ENCODE peak calls at places on chromosomes 7 and 10, in six cellular contexts. One of them, this sample, is unnamed.

GRCh38 chr7:95631545-95631944 is 35.2 kb upstream of the PDK4 start:
- DNase-seq in left lung: no peak
- DNase-seq in RPMI8226: no peak
- DNase-seq in NCI-H460: no peak
- DNase-seq in astrocyte of the hippocampus: no peak
- DNase-seq in caudate nucleus: no peak
- DNase-seq in this sample: no peak

GRCh38 chr7:42843209-42843800 is 68.6 kb downstream of the C7orf25 start:
- DNase-seq in left lung: no peak
- DNase-seq in RPMI8226: peak; percentile 59
- DNase-seq in NCI-H460: peak; percentile 52
- DNase-seq in astrocyte of the hippocampus: peak; percentile 71
- DNase-seq in caudate nucleus: peak; percentile 3
- DNase-seq in this sample: no peak

GRCh38 chr7:43583424-43584199 is 704 bp downstream of the STK17A start:
- DNase-seq in left lung: peak; percentile 94
- DNase-seq in RPMI8226: peak; percentile 85
- DNase-seq in NCI-H460: peak; percentile 65
- DNase-seq in astrocyte of the hippocampus: peak; percentile 81
- DNase-seq in caudate nucleus: peak; percentile 18
- DNase-seq in this sample: no peak

GRCh38 chr7:2342492-2342891 is 12.1 kb upstream of the EIF3B start:
- DNase-seq in left lung: no peak
- DNase-seq in RPMI8226: no peak
- DNase-seq in NCI-H460: no peak
- DNase-seq in astrocyte of the hippocampus: no peak
- DNase-seq in caudate nucleus: no peak
- DNase-seq in this sample: no peak

GRCh38 chr10:124917168-124917938 is 24.6 kb upstream of the ZRANB1 start:
- DNase-seq in left lung: peak; percentile 86
- DNase-seq in RPMI8226: peak; percentile 38
- DNase-seq in NCI-H460: no peak
- DNase-seq in astrocyte of the hippocampus: peak; percentile 73
- DNase-seq in caudate nucleus: no peak
- DNase-seq in this sample: no peak

GRCh38 chr10:113463083-113463482 is 89.8 kb upstream of the HABP2 start:
- DNase-seq in left lung: no peak
- DNase-seq in RPMI8226: no peak
- DNase-seq in NCI-H460: no peak
- DNase-seq in astrocyte of the hippocampus: no peak
- DNase-seq in caudate nucleus: no peak
- DNase-seq in this sample: no peak

GRCh38 chr10:13823046-13823711 is 236.4 kb downstream of the PRPF18 start:
- DNase-seq in left lung: no peak
- DNase-seq in RPMI8226: no peak
- DNase-seq in NCI-H460: no peak
- DNase-seq in astrocyte of the hippocampus: no peak
- DNase-seq in caudate nucleus: no peak
- DNase-seq in this sample: no peak

GRCh38 chr7:143924851-143925250 is 10.2 kb upstream of the OR2F2 start:
- DNase-seq in left lung: no peak
- DNase-seq in RPMI8226: no peak
- DNase-seq in NCI-H460: no peak
- DNase-seq in astrocyte of the hippocampus: no peak
- DNase-seq in caudate nucleus: no peak
- DNase-seq in this sample: no peak

GRCh38 chr7:97003262-97004236 is 1.8 kb upstream of the DLX6 start:
- DNase-seq in left lung: no peak
- DNase-seq in RPMI8226: no peak
- DNase-seq in NCI-H460: no peak
- DNase-seq in astrocyte of the hippocampus: no peak
- DNase-seq in caudate nucleus: no peak
- DNase-seq in this sample: no peak

GRCh38 chr7:148078126-148078525 is 512.4 kb upstream of the C7orf33 start:
- DNase-seq in left lung: no peak
- DNase-seq in RPMI8226: no peak
- DNase-seq in NCI-H460: no peak
- DNase-seq in astrocyte of the hippocampus: no peak
- DNase-seq in caudate nucleus: no peak
- DNase-seq in this sample: no peak

GRCh38 chr7:137475966-137476365 is 132.4 kb upstream of the PTN start:
- DNase-seq in left lung: no peak
- DNase-seq in RPMI8226: no peak
- DNase-seq in NCI-H460: no peak
- DNase-seq in astrocyte of the hippocampus: peak; percentile 25
- DNase-seq in caudate nucleus: no peak
- DNase-seq in this sample: no peak

GRCh38 chr10:60238408-60239100 is 151.1 kb downstream of the ANK3 start:
- DNase-seq in left lung: no peak
- DNase-seq in RPMI8226: peak; percentile 85
- DNase-seq in NCI-H460: peak; percentile 54
- DNase-seq in astrocyte of the hippocampus: peak; percentile 79
- DNase-seq in caudate nucleus: no peak
- DNase-seq in this sample: no peak

GRCh38 chr7:152464312-152465117 is 28.7 kb upstream of the KMT2C start:
- DNase-seq in left lung: peak; percentile 95
- DNase-seq in RPMI8226: peak; percentile 78
- DNase-seq in NCI-H460: peak; percentile 39
- DNase-seq in astrocyte of the hippocampus: peak; percentile 92
- DNase-seq in caudate nucleus: peak; percentile 53
- DNase-seq in this sample: no peak

GRCh38 chr10:118546479-118546878 is 49.0 kb downstream of the PRLHR start:
- DNase-seq in left lung: no peak
- DNase-seq in RPMI8226: no peak
- DNase-seq in NCI-H460: no peak
- DNase-seq in astrocyte of the hippocampus: no peak
- DNase-seq in caudate nucleus: no peak
- DNase-seq in this sample: no peak

GRCh38 chr7:30166155-30166840 is 31.5 kb downstream of the MTURN start:
- DNase-seq in left lung: no peak
- DNase-seq in RPMI8226: no peak
- DNase-seq in NCI-H460: no peak
- DNase-seq in astrocyte of the hippocampus: no peak
- DNase-seq in caudate nucleus: no peak
- DNase-seq in this sample: no peak

GRCh38 chr7:3301831-3302618 is 973 bp downstream of the SDK1 start:
- DNase-seq in left lung: no peak
- DNase-seq in RPMI8226: peak; percentile 5
- DNase-seq in NCI-H460: peak; percentile 24
- DNase-seq in astrocyte of the hippocampus: peak; percentile 67
- DNase-seq in caudate nucleus: no peak
- DNase-seq in this sample: no peak

GRCh38 chr7:92955081-92955480 is 118.7 kb upstream of the CDK6 start:
- DNase-seq in left lung: no peak
- DNase-seq in RPMI8226: no peak
- DNase-seq in NCI-H460: no peak
- DNase-seq in astrocyte of the hippocampus: no peak
- DNase-seq in caudate nucleus: no peak
- DNase-seq in this sample: no peak

GRCh38 chr10:89369142-89370105 is 8.4 kb upstream of the IFIT1B start:
- DNase-seq in left lung: no peak
- DNase-seq in RPMI8226: peak; percentile 28
- DNase-seq in NCI-H460: no peak
- DNase-seq in astrocyte of the hippocampus: peak; percentile 66
- DNase-seq in caudate nucleus: no peak
- DNase-seq in this sample: no peak

GRCh38 chr10:78619244-78619851 is 449.4 kb upstream of the ZMIZ1 start:
- DNase-seq in left lung: no peak
- DNase-seq in RPMI8226: no peak
- DNase-seq in NCI-H460: no peak
- DNase-seq in astrocyte of the hippocampus: no peak
- DNase-seq in caudate nucleus: no peak
- DNase-seq in this sample: no peak

GRCh38 chr10:11907914-11908313 is 84.8 kb downstream of the PROSER2 start:
- DNase-seq in left lung: peak; percentile 72
- DNase-seq in RPMI8226: no peak
- DNase-seq in NCI-H460: no peak
- DNase-seq in astrocyte of the hippocampus: no peak
- DNase-seq in caudate nucleus: no peak
- DNase-seq in this sample: no peak

GRCh38 chr7:75989084-75989725 is 5.2 kb downstream of the TMEM120A start:
- DNase-seq in left lung: peak; percentile 74
- DNase-seq in RPMI8226: no peak
- DNase-seq in NCI-H460: no peak
- DNase-seq in astrocyte of the hippocampus: no peak
- DNase-seq in caudate nucleus: no peak
- DNase-seq in this sample: no peak

GRCh38 chr7:77687747-77688144 is 8.5 kb upstream of the RSBN1L start:
- DNase-seq in left lung: peak; percentile 18
- DNase-seq in RPMI8226: no peak
- DNase-seq in NCI-H460: no peak
- DNase-seq in astrocyte of the hippocampus: no peak
- DNase-seq in caudate nucleus: no peak
- DNase-seq in this sample: no peak

GRCh38 chr7:102412548-102412947 is 16.4 kb downstream of the PRKRIP1 start:
- DNase-seq in left lung: peak; percentile 84
- DNase-seq in RPMI8226: peak; percentile 78
- DNase-seq in NCI-H460: no peak
- DNase-seq in astrocyte of the hippocampus: peak; percentile 61
- DNase-seq in caudate nucleus: no peak
- DNase-seq in this sample: no peak

This sample was measured in BJ.